ENCODE peak calls at places on chromosomes 2 and 18, in five cellular contexts. A, Y, H, R and E are unnamed samples.

GRCh38 chr2:95051636-95052035 is 26.1 kb downstream of the MAL start:
- DNase-seq in R (no peak), A (peak; percentile 30), Y (no peak), H (no peak), E (no peak)

GRCh38 chr2:120562218-120563005 is 173.3 kb upstream of the GLI2 start:
- DNase-seq in Y (no peak), A (peak; percentile 54), H (no peak), R (no peak), E (no peak)

GRCh38 chr18:10971717-10972116 is 177.7 kb downstream of the PIEZO2 start:
- DNase-seq in A (no peak), H (no peak), R (no peak), Y (no peak), E (no peak)

GRCh38 chr18:78406743-78407455 is 572.7 kb upstream of the SALL3 start:
- DNase-seq in R (no peak), Y (no peak), A (no peak), H (no peak), E (no peak)

GRCh38 chr2:84805250-84805917 is 75.5 kb downstream of the TRABD2A start:
- DNase-seq in R (no peak), A (no peak), H (no peak), Y (no peak), E (no peak)

GRCh38 chr18:5582849-5583667 is 39.3 kb upstream of the EPB41L3 start:
- DNase-seq in A (no peak), R (no peak), H (no peak), Y (no peak), E (no peak)

GRCh38 chr2:10914272-10914693 is 2.5 kb downstream of the KCNF1 start:
- DNase-seq in A (peak; percentile 23), H (no peak), Y (no peak), R (no peak), E (peak; percentile 35)

GRCh38 chr18:8706981-8707940 is 1.9 kb downstream of the MTCL1 start:
- DNase-seq in R (peak; percentile 67), H (peak; percentile 51), A (peak; percentile 77), Y (peak; percentile 52), E (no peak)

GRCh38 chr18:6521804-6522418 is 107.2 kb upstream of the L3MBTL4 start:
- DNase-seq in Y (peak; percentile 46), H (no peak), A (no peak), R (no peak), E (peak; percentile 54)

GRCh38 chr2:175203621-175204496 is 22.3 kb upstream of the ATP5MC3 start:
- DNase-seq in R (peak; percentile 63), Y (peak; percentile 40), A (no peak), H (no peak), E (peak; percentile 50)

GRCh38 chr2:163719278-163719677 is 16.5 kb downstream of the FIGN start:
- DNase-seq in A (no peak), Y (no peak), R (no peak), H (no peak), E (no peak)

GRCh38 chr18:46222710-46223360 is 118.7 kb downstream of the HAUS1 start:
- DNase-seq in R (no peak), A (no peak), H (no peak), Y (no peak), E (no peak)

GRCh38 chr2:43945439-43945838 is 50.4 kb downstream of the LRPPRC start:
- DNase-seq in A (no peak), R (no peak), H (no peak), Y (no peak), E (no peak)

GRCh38 chr2:28142403-28142802 is 250.3 kb upstream of the FOSL2 start:
- DNase-seq in H (no peak), R (no peak), Y (no peak), A (no peak), E (no peak)

GRCh38 chr2:28134262-28134812 is 243.8 kb downstream of the BABAM2 start:
- DNase-seq in R (no peak), H (peak; percentile 72), A (no peak), Y (peak; percentile 50), E (no peak)

GRCh38 chr2:164447660-164448059 is 173.6 kb downstream of the GRB14 start:
- DNase-seq in Y (no peak), A (no peak), R (no peak), H (no peak), E (no peak)

GRCh38 chr18:49959176-49959575 is 145.8 kb upstream of the ACAA2 start:
- DNase-seq in Y (no peak), H (no peak), A (no peak), R (no peak), E (no peak)

GRCh38 chr2:218261424-218262273 is 834 bp downstream of the GPBAR1 start:
- DNase-seq in R (no peak), A (peak; percentile 71), H (no peak), Y (no peak), E (no peak)

GRCh38 chr2:73402386-73403103 is 16.9 kb downstream of the ALMS1 start:
- DNase-seq in H (no peak), Y (no peak), R (no peak), A (no peak), E (no peak)

GRCh38 chr18:58026395-58026794 is 17.6 kb upstream of the NEDD4L start:
- DNase-seq in A (no peak), H (no peak), Y (no peak), R (no peak), E (no peak)

GRCh38 chr2:217054791-217055190 is 194.9 kb upstream of the TNP1 start:
- DNase-seq in Y (peak; percentile 16), A (no peak), H (no peak), R (peak; percentile 86), E (no peak)

GRCh38 chr2:20935168-20935567 is 108.7 kb downstream of the APOB start:
- DNase-seq in H (no peak), R (no peak), Y (no peak), A (no peak), E (no peak)

GRCh38 chr2:118112771-118113334 is 24.6 kb downstream of the INSIG2 start:
- DNase-seq in H (no peak), Y (peak; percentile 99), R (no peak), A (no peak), E (no peak)

GRCh38 chr18:10400534-10400933 is 53.9 kb upstream of the APCDD1 start:
- DNase-seq in A (no peak), H (no peak), R (no peak), Y (no peak), E (no peak)

GRCh38 chr2:101751276-101751675 is 53.8 kb downstream of the MAP4K4 start:
- DNase-seq in A (no peak), Y (no peak), H (no peak), R (no peak), E (no peak)

GRCh38 chr2:101753207-101753616 is 55.7 kb downstream of the MAP4K4 start:
- DNase-seq in A (no peak), H (no peak), Y (no peak), R (no peak), E (no peak)

GRCh38 chr2:101752708-101753107 is 55.2 kb downstream of the MAP4K4 start:
- DNase-seq in A (no peak), H (no peak), Y (no peak), R (peak; percentile 57), E (no peak)

GRCh38 chr2:101751875-101752619 is 54.5 kb downstream of the MAP4K4 start:
- DNase-seq in A (no peak), H (no peak), Y (no peak), R (no peak), E (no peak)

GRCh38 chr2:101750688-101751087 is 53.2 kb downstream of the MAP4K4 start:
- DNase-seq in R (no peak), Y (no peak), H (no peak), A (no peak), E (no peak)
- H3K4me3 ChIP-seq in R (no peak overlapping the region), Y (no peak overlapping the region), H (no peak overlapping the region), A (no peak overlapping the region), E (no peak overlapping the region)

DNA sequence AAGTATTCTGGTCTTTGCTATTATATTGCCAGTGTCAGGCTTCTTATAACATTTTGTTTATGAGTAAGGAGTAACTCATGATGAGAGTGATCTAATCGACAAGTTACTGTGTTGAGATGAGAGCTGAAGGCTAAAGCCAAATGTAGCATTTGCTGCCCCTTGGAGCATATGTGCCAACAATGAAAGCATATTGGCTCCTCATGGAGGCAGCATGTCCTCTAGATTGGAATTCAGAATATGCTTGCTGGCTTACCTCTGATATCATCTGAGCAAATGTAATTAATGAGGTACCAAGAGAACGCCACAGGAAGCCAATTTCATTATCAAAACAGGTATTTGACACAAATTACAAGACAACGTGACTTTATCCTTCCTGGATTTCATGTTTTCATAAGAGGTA is 781.1 kb upstream of the FSHR start:
- DNase-seq in R (no peak), Y (no peak), A (no peak), H (no peak), E (no peak)
- H3K27me3 ChIP-seq in R (no peaks in the 10 kb centered on the region), Y (no peaks in the 10 kb centered on the region), A (no peaks in the 10 kb centered on the region), H (no peaks in the 10 kb centered on the region), E (peaks cover 23% of the 10 kb centered on the region)

DNA sequence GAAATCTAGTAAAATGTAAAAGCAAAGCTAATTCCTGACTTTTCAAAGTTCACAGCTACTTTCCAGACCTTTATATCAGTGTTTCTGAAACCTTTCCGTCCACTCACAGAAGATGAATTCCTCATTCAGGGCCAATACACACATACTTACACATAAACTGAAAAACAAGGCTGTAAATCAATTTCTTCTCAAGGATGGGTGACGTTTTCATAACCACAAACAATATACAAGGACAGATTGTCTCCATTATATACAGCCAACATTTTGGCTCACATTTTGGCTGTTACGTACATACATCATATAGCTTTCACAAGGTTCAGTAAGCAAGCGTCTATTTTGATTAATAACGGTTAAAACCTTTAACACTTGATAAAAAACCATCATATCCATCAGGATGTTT is 1.4 kb downstream of the RPRD1A start:
- DNase-seq in H (no peak), A (no peak), R (no peak), Y (peak; percentile 8), E (no peak)
- H3K4me3 ChIP-seq in H (peak overlapping the region; percentile 63), A (peak overlapping the region; percentile 81), R (peak overlapping the region; percentile 97), Y (peak overlapping the region; percentile 95), E (peak overlapping the region; percentile 94)

GRCh38 chr2:937530-937929 is 13.1 kb upstream of the SNTG2 start:
- DNase-seq in A (no peak), R (no peak), Y (no peak), H (no peak), E (no peak)

GRCh38 chr2:942775-943460 is 7.7 kb upstream of the SNTG2 start:
- DNase-seq in R (no peak), Y (no peak), H (no peak), A (no peak), E (no peak)

GRCh38 chr2:939936-940620 is 10.6 kb upstream of the SNTG2 start:
- DNase-seq in R (no peak), Y (no peak), A (no peak), H (no peak), E (no peak)

GRCh38 chr2:941811-942360 is 8.8 kb upstream of the SNTG2 start:
- DNase-seq in Y (no peak), H (no peak), A (no peak), R (no peak), E (no peak)

DNA sequence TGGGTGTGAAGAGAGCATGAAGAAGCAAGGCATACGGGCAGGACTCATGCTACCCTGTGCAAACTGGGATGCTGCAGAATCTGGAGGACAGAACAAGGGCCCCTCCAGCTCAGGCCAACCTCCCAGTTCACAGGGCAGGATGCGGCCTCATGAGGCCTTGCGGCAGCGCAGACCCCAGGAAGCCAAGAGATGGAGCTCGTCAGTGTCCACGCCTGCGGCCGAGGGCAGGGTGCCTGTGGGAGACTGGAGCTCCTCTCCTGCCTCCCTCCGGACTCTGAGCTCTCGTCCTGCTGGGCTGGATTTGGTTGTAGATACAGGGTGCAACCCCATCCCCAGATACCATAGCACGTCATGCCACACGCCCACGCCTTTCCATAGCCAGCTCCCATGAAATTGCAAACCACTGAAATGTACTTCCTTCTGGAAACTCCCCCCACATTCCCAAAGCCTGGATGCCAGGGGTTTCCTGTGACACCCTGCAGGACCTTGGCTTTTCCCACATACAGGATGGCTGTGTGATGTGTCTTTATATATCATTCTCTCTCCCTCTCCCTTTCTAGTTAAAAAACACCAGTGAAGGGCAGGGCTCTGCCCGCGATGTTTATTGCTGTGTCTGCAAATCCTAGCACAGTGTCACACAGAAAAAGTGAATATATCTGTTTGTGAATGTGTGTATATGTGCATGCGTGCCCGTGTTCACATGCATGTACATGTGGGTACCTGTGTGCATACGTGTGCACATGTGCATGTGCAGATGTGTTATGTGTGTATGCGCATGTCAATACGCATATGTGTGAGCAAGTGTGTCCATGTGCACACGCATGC is 12.3 kb upstream of the SNTG2 start:
- DNase-seq in A (no peak), R (no peak), H (no peak), Y (no peak), E (no peak)
- H3K27me3 ChIP-seq in A (no peaks in the 10 kb centered on the region), R (peaks cover 1% of the 10 kb centered on the region), H (no peaks in the 10 kb centered on the region), Y (no peaks in the 10 kb centered on the region), E (no peaks in the 10 kb centered on the region)